ENCODE peak calls at places on chromosome 13, in four cellular contexts. Z is transverse colon, A is left lung, T is fibroblast of pulmonary artery. X is an unnamed sample.
A peak's percentile ranks its signal among the peaks of the same experiment; 100 is the strongest.

GRCh38 chr13:67374391-67374790 is 144.3 kb upstream of the PCDH9 start:
- DNase-seq in Z (no peak), A (no peak), T (no peak), X (no peak)

GRCh38 chr13:39777527-39778061 is 122.1 kb downstream of the COG6 start:
- DNase-seq in Z (no peak), A (no peak), T (peak; percentile 87), X (peak; percentile 86)

GRCh38 chr13:33761744-33762143 is 56.2 kb upstream of the RFC3 start:
- DNase-seq in Z (no peak), A (no peak), T (no peak), X (peak; percentile 52)

GRCh38 chr13:33119886-33120543 is 103.8 kb downstream of the KL start:
- DNase-seq in Z (no peak), A (no peak), T (no peak), X (no peak)

GRCh38 chr13:33976965-33977364 is 159.0 kb downstream of the RFC3 start:
- DNase-seq in Z (no peak), A (no peak), T (no peak), X (no peak)

GRCh38 chr13:41693434-41693833 is 236.1 kb downstream of the RGCC start:
- DNase-seq in Z (no peak), A (no peak), T (no peak), X (no peak)

GRCh38 chr13:102847272-102848234 is 1.7 kb downstream of the ERCC5 start:
- DNase-seq in Z (no peak), A (no peak), T (peak; percentile 70), X (peak; percentile 59)

GRCh38 chr13:98878421-98879126 is 99.3 kb downstream of the DOCK9 start:
- DNase-seq in Z (no peak), A (no peak), T (no peak), X (no peak)

GRCh38 chr13:21625366-21625765 is 21.4 kb upstream of the MICU2 start:
- DNase-seq in Z (peak; percentile 19), A (no peak), T (peak; percentile 36), X (peak; percentile 28)

GRCh38 chr13:73708393-73708985 is 425.7 kb downstream of the KLF12 start:
- DNase-seq in Z (peak; percentile 59), A (no peak), T (peak; percentile 87), X (peak; percentile 77)

GRCh38 chr13:48511621-48512232 is 21.2 kb downstream of the RCBTB2 start:
- DNase-seq in Z (no peak), A (no peak), T (no peak), X (no peak)
- H3K4me3 ChIP-seq in Z (no peak overlapping the region), A (no peak overlapping the region), T (no peak overlapping the region), X (no peak overlapping the region)

GRCh38 chr13:109123971-109124370 is 494.6 kb downstream of the MYO16 start:
- DNase-seq in Z (no peak), A (no peak), T (no peak), X (no peak)
- TF ChIP-seq CTCF in Z (no peak), A (no peak), T (no peak), X (no peak)

GRCh38 chr13:113365551-113365971 is 1.6 kb upstream of the GRTP1 start:
- DNase-seq in Z (no peak), A (no peak), T (no peak), X (no peak)

GRCh38 chr13:113364933-113365371 is 1.0 kb upstream of the GRTP1 start:
- DNase-seq in Z (no peak), A (no peak), T (no peak), X (no peak)

GRCh38 chr13:113367020-113367560 is 3.2 kb upstream of the GRTP1 start:
- DNase-seq in Z (no peak), A (no peak), T (no peak), X (no peak)

GRCh38 chr13:113366031-113366588 is 2.2 kb upstream of the GRTP1 start:
- DNase-seq in Z (no peak), A (no peak), T (no peak), X (no peak)

DNA sequence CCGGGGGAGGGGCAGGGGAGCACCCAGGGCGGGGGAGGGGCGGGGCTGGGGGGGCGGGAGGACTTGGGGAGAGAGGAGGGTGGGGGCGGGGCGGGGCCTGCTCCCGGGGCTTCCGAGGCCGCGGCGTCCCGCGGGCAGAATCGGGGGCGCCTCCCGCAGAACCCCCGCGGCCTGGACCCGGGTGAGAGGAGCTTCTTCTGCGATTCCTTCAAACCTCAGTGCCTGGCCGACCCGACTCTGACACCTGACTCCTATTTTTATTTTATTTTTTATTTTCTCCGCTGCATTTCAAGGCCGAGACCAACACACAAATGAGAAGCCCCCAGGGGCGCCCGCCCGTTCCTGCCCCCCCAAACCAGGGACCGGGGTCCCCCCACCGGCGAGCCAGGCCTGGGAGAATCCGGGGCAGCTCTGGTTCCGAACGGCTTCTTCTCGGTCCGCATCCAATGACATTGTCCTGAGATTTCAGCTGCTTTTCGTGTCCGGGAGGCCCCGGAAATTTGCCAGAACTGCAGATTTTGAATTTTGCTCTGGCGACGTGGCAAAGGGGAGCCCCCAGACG is 522 bp upstream of the GRTP1 start:
- DNase-seq in Z (peak; percentile 17), A (no peak), T (no peak), X (no peak)
- H3K4me3 ChIP-seq in Z (peak overlapping the region; percentile 48), A (peak overlapping the region; percentile 17), T (no peak overlapping the region), X (peak overlapping the region; percentile 25)

GRCh38 chr13:109999659-110000533 is 213.5 kb upstream of the IRS2 start:
- DNase-seq in Z (no peak), A (no peak), T (no peak), X (no peak)

GRCh38 chr13:109996404-109996960 is 210.1 kb upstream of the IRS2 start:
- DNase-seq in Z (no peak), A (no peak), T (no peak), X (no peak)

GRCh38 chr13:109998030-109998429 is 211.6 kb upstream of the IRS2 start:
- DNase-seq in Z (no peak), A (no peak), T (no peak), X (no peak)

GRCh38 chr13:110000534-110001345 is 214.4 kb upstream of the IRS2 start:
- DNase-seq in Z (no peak), A (no peak), T (no peak), X (no peak)

DNA sequence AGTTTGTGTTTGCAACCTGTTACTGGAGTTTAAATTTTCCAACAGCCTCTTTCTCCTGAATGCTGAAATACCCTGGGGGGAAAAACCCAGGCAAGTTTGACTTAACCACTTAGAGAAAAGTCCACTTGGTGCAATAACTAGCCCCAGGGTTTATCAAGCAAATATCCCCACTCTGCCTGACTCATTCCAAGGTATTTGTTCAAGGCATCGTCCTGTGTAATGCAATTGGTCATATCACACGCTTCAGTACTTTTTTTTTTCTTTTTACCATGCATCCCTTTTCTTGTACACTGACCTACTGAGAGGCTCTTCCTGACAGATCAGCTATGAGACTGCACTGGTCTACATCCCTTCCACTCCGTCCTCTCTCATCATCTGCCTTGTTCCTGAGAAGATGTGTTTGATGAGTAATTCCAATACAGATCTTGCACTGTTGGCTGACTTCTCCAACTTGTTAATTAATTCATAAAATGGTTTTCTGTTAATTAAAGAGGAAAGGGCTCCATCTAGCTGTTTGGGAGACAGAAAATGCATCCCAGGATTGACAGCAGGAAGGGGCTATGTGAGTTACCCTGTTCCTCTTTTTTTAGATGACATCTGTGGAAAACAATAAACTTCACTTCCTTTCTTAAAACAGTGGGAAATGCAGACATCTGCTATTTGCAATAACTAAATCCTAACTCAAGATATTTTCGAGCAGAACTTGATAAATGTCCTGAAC is 212.6 kb upstream of the IRS2 start:
- DNase-seq in Z (no peak), A (no peak), T (peak; percentile 84), X (peak; percentile 73)
- TF ChIP-seq CTCF in Z (no peak), A (no peak), T (no peak), X (peak; percentile 5)

DNA sequence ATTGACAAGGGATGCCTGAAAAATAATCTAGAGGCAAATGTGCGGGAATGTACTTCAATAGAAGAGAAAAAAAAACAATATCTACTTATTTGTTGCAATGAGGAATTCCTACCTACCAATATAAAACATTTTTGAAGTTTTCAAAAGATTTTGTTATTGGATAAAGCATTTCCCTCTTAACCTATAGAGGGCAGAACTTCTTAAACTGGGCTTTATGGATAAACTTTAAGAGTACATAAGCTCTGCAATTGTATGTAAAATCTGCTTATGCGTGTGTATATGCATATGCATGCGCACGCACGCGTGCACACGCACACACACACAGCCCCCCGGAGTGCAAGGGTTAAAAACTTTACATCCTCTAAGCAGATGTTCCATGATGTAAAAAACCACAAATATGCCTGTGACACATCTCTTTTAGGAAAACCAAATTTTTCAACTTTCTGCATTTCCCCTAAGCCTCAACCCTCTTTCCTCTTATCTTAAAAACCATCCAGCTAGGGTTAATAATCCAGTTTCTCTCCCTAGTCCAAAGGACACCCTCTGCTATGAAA is 73.1 kb upstream of the OXGR1 start:
- DNase-seq in Z (no peak), A (no peak), T (peak; percentile 13), X (peak; percentile 50)
- H3K4me3 ChIP-seq in Z (no peak overlapping the region), A (no peak overlapping the region), T (no peak overlapping the region), X (no peak overlapping the region)

GRCh38 chr13:78247362-78247761 is 328.7 kb upstream of the EDNRB start:
- DNase-seq in Z (no peak), A (no peak), T (no peak), X (no peak)
- TF ChIP-seq CTCF in Z (no peak), A (no peak), T (no peak), X (no peak)